ENCODE peak calls at places on chromosomes 5 and 9, in six cellular contexts. One of them, this sample, is unnamed.

GRCh38 chr5:83368835-83369234 is 102.7 kb upstream of the VCAN start:
- DNase-seq in ovary: no peak
- DNase-seq in lower leg skin: no peak
- DNase-seq in heart right ventricle: no peak
- DNase-seq in cardiac fibroblast: peak; percentile 21
- DNase-seq in tibial artery: no peak
- DNase-seq in this sample: no peak

GRCh38 chr5:149406203-149406978 is 27.3 kb upstream of the IL17B start:
- DNase-seq in tibial artery: peak; percentile 88
- DNase-seq in ovary: peak; percentile 90
- DNase-seq in cardiac fibroblast: peak; percentile 96
- DNase-seq in heart right ventricle: peak; percentile 68
- DNase-seq in lower leg skin: no peak
- DNase-seq in this sample: no peak

GRCh38 chr9:12846035-12846434 is 71.2 kb downstream of the LURAP1L start:
- DNase-seq in ovary: no peak
- DNase-seq in tibial artery: no peak
- DNase-seq in heart right ventricle: no peak
- DNase-seq in cardiac fibroblast: no peak
- DNase-seq in lower leg skin: no peak
- DNase-seq in this sample: no peak

GRCh38 chr9:137524597-137525317 is 25.4 kb downstream of the PNPLA7 start:
- DNase-seq in cardiac fibroblast: no peak
- DNase-seq in tibial artery: no peak
- DNase-seq in ovary: no peak
- DNase-seq in lower leg skin: no peak
- DNase-seq in heart right ventricle: no peak
- DNase-seq in this sample: no peak

GRCh38 chr5:56011835-56012234 is 17.1 kb upstream of the IL6ST start:
- DNase-seq in tibial artery: no peak
- DNase-seq in cardiac fibroblast: peak; percentile 92
- DNase-seq in lower leg skin: no peak
- DNase-seq in ovary: no peak
- DNase-seq in heart right ventricle: no peak
- DNase-seq in this sample: no peak

GRCh38 chr9:124320062-124320973 is 62.6 kb downstream of the NEK6 start:
- DNase-seq in cardiac fibroblast: peak; percentile 76
- DNase-seq in ovary: peak; percentile 81
- DNase-seq in lower leg skin: peak; percentile 54
- DNase-seq in heart right ventricle: peak; percentile 66
- DNase-seq in tibial artery: peak; percentile 67
- DNase-seq in this sample: peak; percentile 81

GRCh38 chr5:39905356-39905755 is 480.6 kb upstream of the DAB2 start:
- DNase-seq in ovary: no peak
- DNase-seq in tibial artery: no peak
- DNase-seq in lower leg skin: no peak
- DNase-seq in cardiac fibroblast: peak; percentile 20
- DNase-seq in heart right ventricle: no peak
- DNase-seq in this sample: no peak

GRCh38 chr5:72470817-72471216 is 36.4 kb downstream of the ZNF366 start:
- DNase-seq in ovary: no peak
- DNase-seq in cardiac fibroblast: peak; percentile 43
- DNase-seq in heart right ventricle: no peak
- DNase-seq in lower leg skin: no peak
- DNase-seq in tibial artery: no peak
- DNase-seq in this sample: no peak

GRCh38 chr5:123875444-123876264 is 363.7 kb downstream of the CSNK1G3 start:
- DNase-seq in tibial artery: no peak
- DNase-seq in ovary: no peak
- DNase-seq in lower leg skin: no peak
- DNase-seq in heart right ventricle: peak; percentile 15
- DNase-seq in cardiac fibroblast: peak; percentile 23
- DNase-seq in this sample: no peak

GRCh38 chr9:29717576-29717975 is 2144.3 kb upstream of the C9orf72 start:
- DNase-seq in ovary: no peak
- DNase-seq in cardiac fibroblast: no peak
- DNase-seq in tibial artery: no peak
- DNase-seq in heart right ventricle: no peak
- DNase-seq in lower leg skin: no peak
- DNase-seq in this sample: no peak

GRCh38 chr9:109846781-109847180 is 66.8 kb downstream of the PALM2AKAP2 start:
- DNase-seq in lower leg skin: no peak
- DNase-seq in ovary: no peak
- DNase-seq in cardiac fibroblast: no peak
- DNase-seq in tibial artery: no peak
- DNase-seq in heart right ventricle: no peak
- DNase-seq in this sample: no peak

GRCh38 chr5:131262953-131263541 is 806 bp upstream of the CDC42SE2 start:
- DNase-seq in lower leg skin: no peak
- DNase-seq in cardiac fibroblast: peak; percentile 10
- DNase-seq in heart right ventricle: no peak
- DNase-seq in tibial artery: no peak
- DNase-seq in ovary: no peak
- DNase-seq in this sample: no peak

GRCh38 chr9:14218253-14218652 is 95.7 kb downstream of the NFIB start:
- DNase-seq in tibial artery: no peak
- DNase-seq in lower leg skin: no peak
- DNase-seq in cardiac fibroblast: no peak
- DNase-seq in heart right ventricle: no peak
- DNase-seq in ovary: no peak
- DNase-seq in this sample: no peak

GRCh38 chr9:132185164-132186009 is 23.5 kb downstream of the NTNG2 start:
- DNase-seq in tibial artery: no peak
- DNase-seq in cardiac fibroblast: peak; percentile 29
- DNase-seq in lower leg skin: no peak
- DNase-seq in ovary: no peak
- DNase-seq in heart right ventricle: no peak
- DNase-seq in this sample: no peak

GRCh38 chr9:11915699-11916098 is 777.5 kb upstream of the TYRP1 start:
- DNase-seq in cardiac fibroblast: no peak
- DNase-seq in heart right ventricle: no peak
- DNase-seq in tibial artery: no peak
- DNase-seq in lower leg skin: no peak
- DNase-seq in ovary: no peak
- DNase-seq in this sample: no peak

GRCh38 chr5:160769264-160769663 is 82.7 kb downstream of the ATP10B start:
- DNase-seq in tibial artery: no peak
- DNase-seq in heart right ventricle: no peak
- DNase-seq in lower leg skin: no peak
- DNase-seq in ovary: no peak
- DNase-seq in cardiac fibroblast: no peak
- DNase-seq in this sample: no peak

GRCh38 chr5:1199649-1200494 is 1.5 kb upstream of the SLC6A19 start:
- DNase-seq in ovary: no peak
- DNase-seq in cardiac fibroblast: no peak
- DNase-seq in lower leg skin: no peak
- DNase-seq in heart right ventricle: peak; percentile 3
- DNase-seq in tibial artery: no peak
- DNase-seq in this sample: no peak

GRCh38 chr5:38650540-38651275 is 94.3 kb upstream of the LIFR start:
- DNase-seq in lower leg skin: no peak
- DNase-seq in ovary: no peak
- DNase-seq in cardiac fibroblast: peak; percentile 32
- DNase-seq in tibial artery: no peak
- DNase-seq in heart right ventricle: no peak
- DNase-seq in this sample: no peak

GRCh38 chr5:169162407-169162806 is 138.5 kb downstream of the SLIT3 start:
- DNase-seq in lower leg skin: no peak
- DNase-seq in tibial artery: no peak
- DNase-seq in heart right ventricle: no peak
- DNase-seq in cardiac fibroblast: peak; percentile 58
- DNase-seq in ovary: no peak
- DNase-seq in this sample: no peak

GRCh38 chr9:70405808-70406445 is 8.5 kb downstream of the KLF9 start:
- DNase-seq in ovary: no peak
- DNase-seq in heart right ventricle: no peak
- DNase-seq in lower leg skin: no peak
- DNase-seq in tibial artery: no peak
- DNase-seq in cardiac fibroblast: peak; percentile 42
- DNase-seq in this sample: no peak

GRCh38 chr9:70402213-70402612 is 12.2 kb downstream of the KLF9 start:
- DNase-seq in cardiac fibroblast: no peak
- DNase-seq in tibial artery: no peak
- DNase-seq in ovary: no peak
- DNase-seq in heart right ventricle: no peak
- DNase-seq in lower leg skin: no peak
- DNase-seq in this sample: no peak

GRCh38 chr9:70403166-70403565 is 11.3 kb downstream of the KLF9 start:
- DNase-seq in lower leg skin: no peak
- DNase-seq in heart right ventricle: no peak
- DNase-seq in ovary: no peak
- DNase-seq in cardiac fibroblast: no peak
- DNase-seq in tibial artery: no peak
- DNase-seq in this sample: peak; percentile 57

GRCh38 chr9:70404261-70404660 is 10.2 kb downstream of the KLF9 start:
- DNase-seq in lower leg skin: no peak
- DNase-seq in cardiac fibroblast: no peak
- DNase-seq in heart right ventricle: no peak
- DNase-seq in tibial artery: no peak
- DNase-seq in ovary: no peak
- DNase-seq in this sample: no peak

DNA sequence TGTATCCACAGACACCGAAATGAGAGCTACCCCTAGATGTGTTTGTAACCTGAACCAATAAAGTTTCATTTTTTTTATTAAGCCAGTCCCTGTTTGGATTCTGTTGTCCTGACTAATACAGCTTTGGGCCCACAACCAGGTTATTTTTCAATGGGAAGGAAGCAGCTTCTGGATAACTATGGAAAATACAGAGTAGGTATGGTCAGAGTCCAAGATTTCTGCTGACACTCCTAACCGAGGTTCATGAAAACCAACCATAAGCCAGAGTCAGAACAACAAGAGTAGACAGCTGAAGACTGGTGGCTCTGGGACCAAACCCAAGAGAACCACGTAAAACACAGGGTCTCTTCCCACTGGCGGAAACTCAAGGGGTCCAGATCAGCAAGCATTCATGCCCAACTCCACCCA is 10.8 kb downstream of the KLF9 start:
- DNase-seq in tibial artery: no peak
- DNase-seq in heart right ventricle: no peak
- DNase-seq in cardiac fibroblast: peak; percentile 42
- DNase-seq in ovary: no peak
- DNase-seq in lower leg skin: no peak
- DNase-seq in this sample: no peak
- H3K4me3 ChIP-seq in tibial artery: peak overlapping the region; percentile 27
- H3K4me3 ChIP-seq in heart right ventricle: no peak overlapping the region
- H3K4me3 ChIP-seq in cardiac fibroblast: no peak overlapping the region
- H3K4me3 ChIP-seq in ovary: no peak overlapping the region
- H3K4me3 ChIP-seq in lower leg skin: no peak overlapping the region
- H3K4me3 ChIP-seq in this sample: peak overlapping the region; percentile 17

DNA sequence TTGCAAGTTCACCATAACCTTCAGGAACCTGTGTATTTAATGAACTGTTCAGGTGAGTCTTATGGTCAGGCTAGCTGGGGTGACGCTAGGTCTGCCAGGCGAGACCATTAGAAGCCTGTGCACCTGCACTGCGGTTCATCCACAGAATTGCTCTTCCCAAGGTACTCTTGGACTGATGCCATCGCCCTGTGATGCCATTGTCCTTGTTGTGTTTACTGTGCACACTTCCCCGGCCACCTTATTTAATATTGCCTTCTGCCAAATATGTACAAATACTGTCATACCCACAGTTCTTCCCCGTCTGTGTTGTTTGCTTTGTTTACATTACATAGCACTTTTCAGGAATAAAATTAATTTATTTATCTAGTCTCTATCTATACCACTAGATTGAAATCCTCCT is 66.3 kb downstream of the RCL1 start:
- DNase-seq in ovary: no peak
- DNase-seq in cardiac fibroblast: no peak
- DNase-seq in heart right ventricle: no peak
- DNase-seq in lower leg skin: no peak
- DNase-seq in tibial artery: no peak
- DNase-seq in this sample: no peak
- TF ChIP-seq CTCF in ovary: no peak
- TF ChIP-seq CTCF in cardiac fibroblast: no peak
- TF ChIP-seq CTCF in heart right ventricle: no peak
- TF ChIP-seq CTCF in lower leg skin: no peak
- TF ChIP-seq CTCF in tibial artery: no peak
- TF ChIP-seq CTCF in this sample: no peak

GRCh38 chr5:132778129-132778528 is 1.1 kb upstream of the SEPTIN8 start:
- DNase-seq in lower leg skin: no peak
- DNase-seq in cardiac fibroblast: no peak
- DNase-seq in heart right ventricle: no peak
- DNase-seq in tibial artery: no peak
- DNase-seq in ovary: no peak
- DNase-seq in this sample: no peak
- H3K4me3 ChIP-seq in lower leg skin: no peak overlapping the region
- H3K4me3 ChIP-seq in cardiac fibroblast: no peak overlapping the region
- H3K4me3 ChIP-seq in heart right ventricle: no peak overlapping the region
- H3K4me3 ChIP-seq in tibial artery: peak overlapping the region; percentile 90
- H3K4me3 ChIP-seq in ovary: peak overlapping the region; percentile 80
- H3K4me3 ChIP-seq in this sample: peak overlapping the region; percentile 83

DNA sequence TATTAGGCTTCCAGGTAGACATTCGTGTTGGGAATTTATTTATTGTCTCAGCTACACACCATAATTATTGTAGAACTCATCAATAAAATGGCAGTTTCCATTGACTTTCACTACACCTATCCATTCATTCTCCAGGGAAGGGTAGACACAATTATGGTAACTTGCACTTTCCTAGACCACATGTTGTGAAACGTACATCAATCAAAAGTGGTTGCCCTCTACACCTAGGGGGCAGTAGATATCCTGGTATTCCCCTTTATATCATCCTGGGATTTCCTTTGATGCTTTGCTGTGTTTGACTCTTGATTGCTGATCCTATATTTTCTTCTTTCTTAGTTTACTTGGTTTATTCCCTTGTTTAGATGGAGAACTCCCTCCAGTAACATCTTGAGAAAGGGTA is 47.9 kb downstream of the ADGRV1 start:
- DNase-seq in tibial artery: no peak
- DNase-seq in cardiac fibroblast: no peak
- DNase-seq in ovary: no peak
- DNase-seq in heart right ventricle: no peak
- DNase-seq in lower leg skin: no peak
- DNase-seq in this sample: no peak
- TF ChIP-seq CTCF in tibial artery: no peak
- TF ChIP-seq CTCF in cardiac fibroblast: no peak
- TF ChIP-seq CTCF in ovary: no peak
- TF ChIP-seq CTCF in heart right ventricle: no peak
- TF ChIP-seq CTCF in lower leg skin: no peak
- TF ChIP-seq CTCF in this sample: no peak

This sample was measured in right atrium auricular region.